ENCODE peak calls at places on chromosomes 2 and 18, in ten cellular contexts. E is head of caudate nucleus; F is fibroblast of lung; J is stimulated activated effector memory CD8-positive, alpha-beta T cell treated with anti-CD3 and anti-CD28 coated beads, Interleukin-12 subunit alpha, Interleukin-12 subunit beta, amount 100 ng/mL, for 72 hours; S is SW480; Z is activated T-helper 1 cell treated with anti-CD3 and anti-CD28 coated beads, Interleukin-2, amount 50 U/mL, for 16 hours; U is T-helper 9 cell; B is osteoblast; H is EH; K is H9. T is an unnamed sample.

GRCh38 chr2:61647044-61647443 is 108.9 kb upstream of the XPO1 start:
- DNase-seq in J (no peak), H (no peak), U (no peak), K (no peak), F (peak), S (no peak), E (no peak), B (no peak), Z (no peak), T (no peak)

GRCh38 chr2:234694244-234695013 is 197.5 kb upstream of the ARL4C start:
- DNase-seq in U (no peak), H (peak), S (peak), B (peak), Z (no peak), E (no peak), J (no peak), K (no peak), F (peak), T (no peak)

GRCh38 chr18:23189768-23190661 is 54.7 kb downstream of the CABLES1 start:
- DNase-seq in S (no peak), Z (no peak), K (no peak), E (no peak), H (no peak), B (no peak), J (no peak), F (no peak), U (no peak), T (peak)

GRCh38 chr18:54089749-54090459 is 134.6 kb downstream of the MBD2 start:
- DNase-seq in K (no peak), H (no peak), E (no peak), B (peak), S (no peak), F (no peak), Z (no peak), U (no peak), J (no peak), T (no peak)

GRCh38 chr2:118112771-118113334 is 24.6 kb downstream of the INSIG2 start:
- DNase-seq in J (no peak), B (no peak), H (peak), U (no peak), K (no peak), S (peak), E (no peak), Z (no peak), F (peak), T (no peak)

GRCh38 chr2:100391735-100392515 is 25.5 kb downstream of the CHST10 start:
- DNase-seq in K (no peak), Z (no peak), S (no peak), E (peak), F (no peak), U (no peak), J (no peak), B (no peak), H (no peak), T (no peak)

GRCh38 chr2:9805435-9806297 is 37.6 kb upstream of the TAF1B start:
- DNase-seq in E (peak), U (no peak), Z (no peak), K (no peak), B (peak), S (no peak), F (peak), J (no peak), H (no peak), T (no peak)

GRCh38 chr2:241776336-241777166 is at the start of gene GAL3ST2:
- DNase-seq in J (peak), H (no peak), B (peak), Z (no peak), U (no peak), E (peak), K (no peak), F (no peak), S (no peak), T (no peak)

GRCh38 chr2:101758001-101758400 is 60.5 kb downstream of the MAP4K4 start:
- DNase-seq in U (no peak), F (no peak), Z (no peak), J (no peak), S (no peak), B (no peak), H (peak), E (no peak), K (no peak), T (no peak)

GRCh38 chr2:9773905-9774239 is 69.4 kb upstream of the TAF1B start:
- DNase-seq in S (no peak), K (no peak), H (no peak), J (no peak), U (no peak), F (no peak), Z (no peak), E (no peak), B (no peak), T (no peak)

GRCh38 chr2:97770450-97770849 is 57.1 kb downstream of the ZAP70 start:
- DNase-seq in K (no peak), F (no peak), S (no peak), H (no peak), E (no peak), B (no peak), U (no peak), J (no peak), Z (no peak), T (no peak)

GRCh38 chr2:8319219-8319618 is 362.6 kb upstream of the ID2 start:
- DNase-seq in K (no peak), S (no peak), J (no peak), F (no peak), H (no peak), B (no peak), Z (no peak), E (no peak), U (no peak), T (no peak)

GRCh38 chr2:219521066-219521880 is 7.0 kb downstream of the ASIC4 start:
- DNase-seq in U (no peak), S (peak), F (peak), H (peak), Z (no peak), K (peak), E (no peak), B (peak), J (no peak), T (no peak)

GRCh38 chr2:177332041-177332991 is 60.3 kb upstream of the AGPS start:
- DNase-seq in F (peak), B (peak), K (no peak), S (peak), Z (no peak), J (no peak), E (peak), U (no peak), H (peak), T (peak)

GRCh38 chr18:76364282-76365259 is 130.5 kb downstream of the ZNF516 start:
- DNase-seq in H (no peak), E (no peak), Z (no peak), U (no peak), F (no peak), S (no peak), B (no peak), K (no peak), J (no peak), T (no peak)

GRCh38 chr2:109059474-109060165 is 69.4 kb upstream of the SH3RF3 start:
- DNase-seq in K (no peak), E (no peak), H (no peak), B (no peak), F (no peak), U (no peak), Z (no peak), J (no peak), S (no peak), T (peak)

GRCh38 chr18:6660334-6660733 is 69.2 kb upstream of the ARHGAP28 start:
- DNase-seq in E (no peak), Z (no peak), U (no peak), S (no peak), K (no peak), F (peak), J (no peak), H (peak), B (no peak), T (no peak)

GRCh38 chr2:39581866-39582265 is 83.9 kb upstream of the TMEM178A start:
- DNase-seq in Z (no peak), E (no peak), H (no peak), B (no peak), S (no peak), F (no peak), K (no peak), J (no peak), U (no peak), T (no peak)

GRCh38 chr2:230128943-230129342 is 60.2 kb upstream of the SLC16A14 start:
- DNase-seq in U (no peak), E (no peak), K (no peak), H (peak), Z (no peak), F (peak), S (no peak), J (no peak), B (no peak), T (no peak)

GRCh38 chr18:46696702-46697101 is 39.7 kb upstream of the LOXHD1 start:
- DNase-seq in F (no peak), B (no peak), J (no peak), U (no peak), S (no peak), E (no peak), H (no peak), K (no peak), Z (no peak), T (no peak)

GRCh38 chr2:47070920-47071824 is 83.9 kb downstream of the STPG4 start:
- DNase-seq in J (peak), F (peak), E (peak), Z (no peak), B (peak), U (no peak), K (no peak), S (peak), H (peak), T (no peak)

GRCh38 chr2:12587729-12588522 is 128.8 kb upstream of the TRIB2 start:
- DNase-seq in Z (no peak), E (no peak), K (no peak), S (peak), J (no peak), F (peak), U (no peak), B (peak), H (peak), T (no peak)

GRCh38 chr2:31270136-31270535 is 36.2 kb downstream of the EHD3 start:
- DNase-seq in E (no peak), U (no peak), K (no peak), J (no peak), Z (no peak), B (no peak), S (no peak), F (peak), H (peak), T (no peak)

GRCh38 chr2:50004667-50005066 is 850.4 kb upstream of the FSHR start:
- DNase-seq in S (no peak), H (no peak), U (no peak), K (no peak), Z (no peak), E (no peak), J (no peak), F (no peak), B (no peak), T (no peak)

GRCh38 chr2:168835961-168836360 is 33.5 kb downstream of the NOSTRIN start:
- DNase-seq in F (no peak), Z (no peak), S (no peak), K (no peak), U (no peak), J (no peak), E (no peak), B (no peak), H (no peak), T (no peak)

GRCh38 chr2:222655406-222655747 is 515 bp downstream of the FARSB start:
- DNase-seq in Z (no peak), S (peak), E (no peak), K (no peak), F (peak), J (no peak), U (no peak), H (no peak), B (no peak), T (peak)

GRCh38 chr2:109582928-109583895 is 30.6 kb downstream of the SEPTIN10 start:
- DNase-seq in Z (no peak), B (no peak), U (no peak), K (no peak), F (no peak), S (no peak), H (peak), E (no peak), J (no peak), T (no peak)

GRCh38 chr2:178280261-178280852 is 86.0 kb downstream of the OSBPL6 start:
- DNase-seq in S (peak), Z (no peak), B (peak), H (peak), F (peak), U (no peak), E (no peak), K (no peak), J (peak), T (no peak)

GRCh38 chr2:47269316-47270232 is 114.5 kb upstream of the STPG4 start:
- DNase-seq in K (no peak), F (peak), Z (no peak), E (no peak), U (no peak), S (peak), B (peak), J (no peak), H (peak), T (no peak)

GRCh38 chr18:64090876-64091275 is 58.0 kb downstream of the LINC00305 start:
- DNase-seq in F (no peak), H (no peak), E (no peak), K (no peak), B (no peak), Z (no peak), U (no peak), J (no peak), S (no peak), T (no peak)